ENCODE peak calls at places on chromosomes 4 and X, in six cellular contexts. One of them, this sample, is unnamed.

GRCh38 chrX:30831082-30831481 is 58.0 kb downstream of the TAB3 start:
- DNase-seq in COLO829: no peak
- DNase-seq in nephron progenitor cell: no peak
- DNase-seq in kidney epithelial cell: no peak
- DNase-seq in mesothelial cell of epicardium: no peak
- DNase-seq in adipocyte: no peak
- DNase-seq in this sample: no peak

GRCh38 chrX:12446342-12447075 is 308.2 kb downstream of the FRMPD4 start:
- DNase-seq in mesothelial cell of epicardium: no peak
- DNase-seq in nephron progenitor cell: no peak
- DNase-seq in COLO829: no peak
- DNase-seq in adipocyte: no peak
- DNase-seq in kidney epithelial cell: no peak
- DNase-seq in this sample: no peak

GRCh38 chr4:152678841-152679240 is 956 bp downstream of the TMEM154 start:
- DNase-seq in mesothelial cell of epicardium: no peak
- DNase-seq in nephron progenitor cell: no peak
- DNase-seq in adipocyte: no peak
- DNase-seq in COLO829: no peak
- DNase-seq in kidney epithelial cell: no peak
- DNase-seq in this sample: no peak

GRCh38 chr4:86896596-86896995 is 4.4 kb upstream of the C4orf36 start:
- DNase-seq in kidney epithelial cell: no peak
- DNase-seq in adipocyte: no peak
- DNase-seq in COLO829: no peak
- DNase-seq in mesothelial cell of epicardium: no peak
- DNase-seq in nephron progenitor cell: no peak
- DNase-seq in this sample: no peak

GRCh38 chr4:183783933-183784622 is 121.0 kb upstream of the STOX2 start:
- DNase-seq in mesothelial cell of epicardium: no peak
- DNase-seq in COLO829: no peak
- DNase-seq in nephron progenitor cell: no peak
- DNase-seq in kidney epithelial cell: no peak
- DNase-seq in adipocyte: peak
- DNase-seq in this sample: no peak

GRCh38 chr4:1502976-1503375 is 96.7 kb upstream of the NKX1-1 start:
- DNase-seq in COLO829: no peak
- DNase-seq in kidney epithelial cell: no peak
- DNase-seq in nephron progenitor cell: no peak
- DNase-seq in mesothelial cell of epicardium: peak
- DNase-seq in adipocyte: no peak
- DNase-seq in this sample: no peak

GRCh38 chrX:34063616-34064015 is 68.5 kb downstream of the FAM47A start:
- DNase-seq in mesothelial cell of epicardium: no peak
- DNase-seq in kidney epithelial cell: no peak
- DNase-seq in adipocyte: no peak
- DNase-seq in nephron progenitor cell: no peak
- DNase-seq in COLO829: no peak
- DNase-seq in this sample: no peak

GRCh38 chr4:94802091-94802490 is 44.3 kb downstream of the BMPR1B start:
- DNase-seq in adipocyte: no peak
- DNase-seq in COLO829: no peak
- DNase-seq in nephron progenitor cell: no peak
- DNase-seq in kidney epithelial cell: no peak
- DNase-seq in mesothelial cell of epicardium: no peak
- DNase-seq in this sample: no peak

This sample was measured in dermis microvascular lymphatic vessel endothelial cell.